ENCODE peak calls at places on chromosomes 2 and 18, in seven cellular contexts. Q, K, W, N, Z, U and L are unnamed samples.

GRCh38 chr18:28399781-28400362 is 222.9 kb upstream of the CDH2 start:
- DNase-seq in Q (no peak), N (no peak), W (no peak), K (no peak), Z (no peak), U (no peak), L (no peak)

GRCh38 chr2:24491626-24492282 is 700 bp downstream of the NCOA1 start:
- DNase-seq in U (peak), N (peak), Z (no peak), K (peak), W (peak), Q (no peak), L (peak)

GRCh38 chr2:240643093-240643810 is 18.0 kb downstream of the GPR35 start:
- DNase-seq in K (no peak), Z (no peak), N (no peak), W (no peak), U (no peak), Q (no peak), L (no peak)

GRCh38 chr18:57004366-57005121 is 142.3 kb upstream of the BOD1L2 start:
- DNase-seq in U (peak), K (peak), W (no peak), Z (no peak), N (no peak), Q (no peak), L (peak)

GRCh38 chr2:240457223-240458043 is 22.0 kb downstream of the GPC1 start:
- DNase-seq in U (no peak), W (no peak), Z (no peak), N (no peak), K (no peak), Q (no peak), L (no peak)

GRCh38 chr2:73877071-73877802 is 15.6 kb upstream of the ACTG2 start:
- DNase-seq in W (peak), N (no peak), Q (no peak), K (no peak), U (no peak), Z (no peak), L (no peak)

GRCh38 chr2:200523158-200523557 is 2.8 kb upstream of the SGO2 start:
- DNase-seq in U (no peak), W (no peak), N (no peak), Z (no peak), Q (no peak), K (no peak), L (no peak)

GRCh38 chr2:120344991-120345975 is 653 bp upstream of the INHBB start:
- DNase-seq in Z (no peak), U (peak), N (peak), K (no peak), Q (no peak), W (peak), L (no peak)

GRCh38 chr18:12088731-12089375 is 4.8 kb upstream of the ANKRD62 start:
- DNase-seq in K (no peak), Q (no peak), U (no peak), W (no peak), N (no peak), Z (no peak), L (no peak)

GRCh38 chr2:159738509-159739390 is 26.4 kb downstream of the MARCHF7 start:
- DNase-seq in N (no peak), Q (no peak), W (no peak), U (peak), Z (no peak), K (no peak), L (no peak)

GRCh38 chr18:3397031-3397750 is 52.8 kb upstream of the TGIF1 start:
- DNase-seq in W (no peak), K (no peak), U (no peak), Z (no peak), N (no peak), Q (no peak), L (no peak)

GRCh38 chr2:113357071-113357470 is 78.3 kb upstream of the PAX8 start:
- DNase-seq in W (no peak), Z (no peak), K (no peak), N (no peak), U (no peak), Q (no peak), L (no peak)